ENCODE peak calls at places on chromosomes 1 and 21, in seven cellular contexts. One of them, this sample, is unnamed.
A peak's percentile ranks its signal among the peaks of the same experiment; 100 is the strongest.

GRCh38 chr1:160800645-160801408 is 4.9 kb downstream of the LY9 start:
- DNase-seq in PC-3: no peak
- DNase-seq in right lobe of liver: no peak
- DNase-seq in heart right ventricle: no peak
- DNase-seq in psoas muscle: no peak
- DNase-seq in sigmoid colon: no peak
- DNase-seq in K562: no peak
- DNase-seq in this sample: no peak

GRCh38 chr1:229759037-229759435 is 133.0 kb downstream of the URB2 start:
- DNase-seq in PC-3: peak; percentile 44
- DNase-seq in right lobe of liver: no peak
- DNase-seq in heart right ventricle: no peak
- DNase-seq in psoas muscle: no peak
- DNase-seq in sigmoid colon: no peak
- DNase-seq in K562: no peak
- DNase-seq in this sample: no peak

GRCh38 chr1:105779727-105780126 is 1276.7 kb upstream of the PRMT6 start:
- DNase-seq in PC-3: no peak
- DNase-seq in right lobe of liver: no peak
- DNase-seq in heart right ventricle: no peak
- DNase-seq in psoas muscle: no peak
- DNase-seq in sigmoid colon: no peak
- DNase-seq in K562: no peak
- DNase-seq in this sample: no peak

GRCh38 chr21:42118121-42118795 is 47.1 kb downstream of the UMODL1 start:
- DNase-seq in PC-3: no peak
- DNase-seq in right lobe of liver: no peak
- DNase-seq in heart right ventricle: no peak
- DNase-seq in psoas muscle: peak; percentile 21
- DNase-seq in sigmoid colon: no peak
- DNase-seq in K562: no peak
- DNase-seq in this sample: no peak

GRCh38 chr1:44246806-44247205 is 33.5 kb downstream of the DMAP1 start:
- DNase-seq in PC-3: no peak
- DNase-seq in right lobe of liver: no peak
- DNase-seq in heart right ventricle: no peak
- DNase-seq in psoas muscle: no peak
- DNase-seq in sigmoid colon: no peak
- DNase-seq in K562: no peak
- DNase-seq in this sample: no peak

GRCh38 chr1:58156124-58156468 is 390.4 kb downstream of the OMA1 start:
- DNase-seq in PC-3: no peak
- DNase-seq in right lobe of liver: no peak
- DNase-seq in heart right ventricle: no peak
- DNase-seq in psoas muscle: no peak
- DNase-seq in sigmoid colon: no peak
- DNase-seq in K562: no peak
- DNase-seq in this sample: no peak

GRCh38 chr1:57188169-57188568 is 222.4 kb upstream of the C8B start:
- DNase-seq in PC-3: no peak
- DNase-seq in right lobe of liver: no peak
- DNase-seq in heart right ventricle: no peak
- DNase-seq in psoas muscle: no peak
- DNase-seq in sigmoid colon: no peak
- DNase-seq in K562: no peak
- DNase-seq in this sample: no peak

GRCh38 chr21:44078411-44078981 is 28.7 kb upstream of the PWP2 start:
- DNase-seq in PC-3: no peak
- DNase-seq in right lobe of liver: no peak
- DNase-seq in heart right ventricle: no peak
- DNase-seq in psoas muscle: no peak
- DNase-seq in sigmoid colon: no peak
- DNase-seq in K562: no peak
- DNase-seq in this sample: no peak

GRCh38 chr1:189311915-189312314 is 1165.7 kb downstream of the BRINP3 start:
- DNase-seq in PC-3: no peak
- DNase-seq in right lobe of liver: no peak
- DNase-seq in heart right ventricle: no peak
- DNase-seq in psoas muscle: no peak
- DNase-seq in sigmoid colon: no peak
- DNase-seq in K562: no peak
- DNase-seq in this sample: no peak

GRCh38 chr1:24443241-24443656 is 27.6 kb downstream of the NIPAL3 start:
- DNase-seq in PC-3: no peak
- DNase-seq in right lobe of liver: no peak
- DNase-seq in heart right ventricle: no peak
- DNase-seq in psoas muscle: no peak
- DNase-seq in sigmoid colon: no peak
- DNase-seq in K562: no peak
- DNase-seq in this sample: no peak

GRCh38 chr1:109655624-109656519 is at the start of gene GSTM4:
- DNase-seq in PC-3: peak; percentile 57
- DNase-seq in right lobe of liver: peak; percentile 90
- DNase-seq in heart right ventricle: peak; percentile 88
- DNase-seq in psoas muscle: peak; percentile 95
- DNase-seq in sigmoid colon: peak; percentile 95
- DNase-seq in K562: peak; percentile 94
- DNase-seq in this sample: no peak

GRCh38 chr1:214403431-214403830 is 122.5 kb downstream of the SMYD2 start:
- DNase-seq in PC-3: no peak
- DNase-seq in right lobe of liver: no peak
- DNase-seq in heart right ventricle: no peak
- DNase-seq in psoas muscle: no peak
- DNase-seq in sigmoid colon: no peak
- DNase-seq in K562: no peak
- DNase-seq in this sample: no peak

GRCh38 chr1:161702250-161702649 is 4.8 kb upstream of the FCRLA start:
- DNase-seq in PC-3: peak; percentile 25
- DNase-seq in right lobe of liver: no peak
- DNase-seq in heart right ventricle: no peak
- DNase-seq in psoas muscle: no peak
- DNase-seq in sigmoid colon: no peak
- DNase-seq in K562: no peak
- DNase-seq in this sample: no peak

GRCh38 chr1:220045356-220046051 is 801 bp downstream of the EPRS1 start:
- DNase-seq in PC-3: peak; percentile 54
- DNase-seq in right lobe of liver: no peak
- DNase-seq in heart right ventricle: no peak
- DNase-seq in psoas muscle: no peak
- DNase-seq in sigmoid colon: no peak
- DNase-seq in K562: peak; percentile 29
- DNase-seq in this sample: no peak

GRCh38 chr1:247337250-247337746 is 5.6 kb upstream of the ZNF496 start:
- DNase-seq in PC-3: peak; percentile 79
- DNase-seq in right lobe of liver: no peak
- DNase-seq in heart right ventricle: peak; percentile 42
- DNase-seq in psoas muscle: no peak
- DNase-seq in sigmoid colon: no peak
- DNase-seq in K562: no peak
- DNase-seq in this sample: no peak

GRCh38 chr1:243487649-243488227 is 231.9 kb downstream of the SDCCAG8 start:
- DNase-seq in PC-3: peak; percentile 91
- DNase-seq in right lobe of liver: no peak
- DNase-seq in heart right ventricle: no peak
- DNase-seq in psoas muscle: no peak
- DNase-seq in sigmoid colon: peak; percentile 61
- DNase-seq in K562: peak; percentile 93
- DNase-seq in this sample: peak; percentile 20

GRCh38 chr1:43448955-43449707 is 4.6 kb downstream of the HYI start:
- DNase-seq in PC-3: no peak
- DNase-seq in right lobe of liver: peak; percentile 44
- DNase-seq in heart right ventricle: no peak
- DNase-seq in psoas muscle: peak; percentile 35
- DNase-seq in sigmoid colon: peak; percentile 54
- DNase-seq in K562: no peak
- DNase-seq in this sample: no peak

GRCh38 chr1:6427445-6428390 is 3.1 kb downstream of the ESPN start:
- DNase-seq in PC-3: peak; percentile 62
- DNase-seq in right lobe of liver: no peak
- DNase-seq in heart right ventricle: no peak
- DNase-seq in psoas muscle: no peak
- DNase-seq in sigmoid colon: no peak
- DNase-seq in K562: no peak
- DNase-seq in this sample: no peak

GRCh38 chr1:91876040-91876470 is 9.9 kb downstream of the TGFBR3 start:
- DNase-seq in PC-3: no peak
- DNase-seq in right lobe of liver: no peak
- DNase-seq in heart right ventricle: no peak
- DNase-seq in psoas muscle: no peak
- DNase-seq in sigmoid colon: no peak
- DNase-seq in K562: no peak
- DNase-seq in this sample: no peak

GRCh38 chr1:54883349-54884102 is 3.5 kb downstream of the DHCR24 start:
- DNase-seq in PC-3: no peak
- DNase-seq in right lobe of liver: peak; percentile 73
- DNase-seq in heart right ventricle: no peak
- DNase-seq in psoas muscle: peak; percentile 60
- DNase-seq in sigmoid colon: no peak
- DNase-seq in K562: no peak
- DNase-seq in this sample: no peak

GRCh38 chr1:10402729-10403274 is 3.9 kb downstream of the PGD start:
- DNase-seq in PC-3: no peak
- DNase-seq in right lobe of liver: no peak
- DNase-seq in heart right ventricle: no peak
- DNase-seq in psoas muscle: no peak
- DNase-seq in sigmoid colon: no peak
- DNase-seq in K562: no peak
- DNase-seq in this sample: no peak

GRCh38 chr1:8398677-8399076 is 80.8 kb downstream of the SLC45A1 start:
- DNase-seq in PC-3: no peak
- DNase-seq in right lobe of liver: no peak
- DNase-seq in heart right ventricle: no peak
- DNase-seq in psoas muscle: no peak
- DNase-seq in sigmoid colon: no peak
- DNase-seq in K562: no peak
- DNase-seq in this sample: no peak
- TF ChIP-seq CTCF in PC-3: peak; percentile 45
- TF ChIP-seq CTCF in right lobe of liver: no peak
- TF ChIP-seq CTCF in heart right ventricle: no peak
- TF ChIP-seq CTCF in psoas muscle: no peak
- TF ChIP-seq CTCF in sigmoid colon: no peak
- TF ChIP-seq CTCF in K562: peak; percentile 27
- TF ChIP-seq CTCF in this sample: peak; percentile 8

GRCh38 chr1:15424146-15424667 is 14.0 kb upstream of the CTRC start:
- DNase-seq in PC-3: no peak
- DNase-seq in right lobe of liver: peak; percentile 47
- DNase-seq in heart right ventricle: no peak
- DNase-seq in psoas muscle: peak; percentile 22
- DNase-seq in sigmoid colon: no peak
- DNase-seq in K562: peak; percentile 83
- DNase-seq in this sample: no peak
- H3K4me1 ChIP-seq in PC-3: peaks cover 24% of the 10 kb centered on the region
- H3K4me1 ChIP-seq in right lobe of liver: peaks cover 8% of the 10 kb centered on the region
- H3K4me1 ChIP-seq in heart right ventricle: peaks cover 15% of the 10 kb centered on the region
- H3K4me1 ChIP-seq in psoas muscle: no peaks in the 10 kb centered on the region
- H3K4me1 ChIP-seq in sigmoid colon: peaks cover 51% of the 10 kb centered on the region
- H3K4me1 ChIP-seq in K562: peaks cover 62% of the 10 kb centered on the region
- H3K4me1 ChIP-seq in this sample: peaks cover 11% of the 10 kb centered on the region

GRCh38 chr1:237681210-237681609 is 209.5 kb downstream of the ZP4 start:
- DNase-seq in PC-3: no peak
- DNase-seq in right lobe of liver: no peak
- DNase-seq in heart right ventricle: no peak
- DNase-seq in psoas muscle: no peak
- DNase-seq in sigmoid colon: no peak
- DNase-seq in K562: no peak
- DNase-seq in this sample: no peak

GRCh38 chr1:237672748-237673147 is 218.0 kb downstream of the ZP4 start:
- DNase-seq in PC-3: peak; percentile 21
- DNase-seq in right lobe of liver: no peak
- DNase-seq in heart right ventricle: no peak
- DNase-seq in psoas muscle: no peak
- DNase-seq in sigmoid colon: no peak
- DNase-seq in K562: no peak
- DNase-seq in this sample: no peak

GRCh38 chr1:237679687-237680086 is 211.0 kb downstream of the ZP4 start:
- DNase-seq in PC-3: no peak
- DNase-seq in right lobe of liver: no peak
- DNase-seq in heart right ventricle: no peak
- DNase-seq in psoas muscle: no peak
- DNase-seq in sigmoid colon: no peak
- DNase-seq in K562: no peak
- DNase-seq in this sample: no peak

DNA sequence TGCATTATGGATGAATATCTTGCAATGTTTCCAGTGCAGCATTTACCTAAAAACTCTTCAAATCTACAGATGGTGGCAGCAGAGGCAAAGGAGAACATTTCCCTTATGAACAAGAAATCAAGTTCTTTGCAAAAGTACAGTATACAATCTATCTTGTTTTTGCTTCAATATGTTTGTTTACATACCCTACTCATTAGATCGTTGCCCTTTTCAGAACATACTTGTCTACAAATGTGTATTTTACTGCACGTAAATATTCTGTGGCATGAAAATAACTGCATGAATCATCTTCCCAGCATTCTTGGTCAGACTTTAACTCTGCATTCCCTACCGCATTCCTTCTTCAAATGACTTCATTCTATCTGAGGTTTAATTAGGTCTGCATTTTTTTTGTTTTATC is 212.7 kb downstream of the ZP4 start:
- DNase-seq in PC-3: peak; percentile 34
- DNase-seq in right lobe of liver: no peak
- DNase-seq in heart right ventricle: no peak
- DNase-seq in psoas muscle: no peak
- DNase-seq in sigmoid colon: no peak
- DNase-seq in K562: no peak
- DNase-seq in this sample: peak; percentile 49
- TF ChIP-seq CTCF in PC-3: peak; percentile 36
- TF ChIP-seq CTCF in right lobe of liver: peak; percentile 51
- TF ChIP-seq CTCF in heart right ventricle: no peak
- TF ChIP-seq CTCF in psoas muscle: no peak
- TF ChIP-seq CTCF in sigmoid colon: peak; percentile 19
- TF ChIP-seq CTCF in K562: no peak
- TF ChIP-seq CTCF in this sample: no peak

DNA sequence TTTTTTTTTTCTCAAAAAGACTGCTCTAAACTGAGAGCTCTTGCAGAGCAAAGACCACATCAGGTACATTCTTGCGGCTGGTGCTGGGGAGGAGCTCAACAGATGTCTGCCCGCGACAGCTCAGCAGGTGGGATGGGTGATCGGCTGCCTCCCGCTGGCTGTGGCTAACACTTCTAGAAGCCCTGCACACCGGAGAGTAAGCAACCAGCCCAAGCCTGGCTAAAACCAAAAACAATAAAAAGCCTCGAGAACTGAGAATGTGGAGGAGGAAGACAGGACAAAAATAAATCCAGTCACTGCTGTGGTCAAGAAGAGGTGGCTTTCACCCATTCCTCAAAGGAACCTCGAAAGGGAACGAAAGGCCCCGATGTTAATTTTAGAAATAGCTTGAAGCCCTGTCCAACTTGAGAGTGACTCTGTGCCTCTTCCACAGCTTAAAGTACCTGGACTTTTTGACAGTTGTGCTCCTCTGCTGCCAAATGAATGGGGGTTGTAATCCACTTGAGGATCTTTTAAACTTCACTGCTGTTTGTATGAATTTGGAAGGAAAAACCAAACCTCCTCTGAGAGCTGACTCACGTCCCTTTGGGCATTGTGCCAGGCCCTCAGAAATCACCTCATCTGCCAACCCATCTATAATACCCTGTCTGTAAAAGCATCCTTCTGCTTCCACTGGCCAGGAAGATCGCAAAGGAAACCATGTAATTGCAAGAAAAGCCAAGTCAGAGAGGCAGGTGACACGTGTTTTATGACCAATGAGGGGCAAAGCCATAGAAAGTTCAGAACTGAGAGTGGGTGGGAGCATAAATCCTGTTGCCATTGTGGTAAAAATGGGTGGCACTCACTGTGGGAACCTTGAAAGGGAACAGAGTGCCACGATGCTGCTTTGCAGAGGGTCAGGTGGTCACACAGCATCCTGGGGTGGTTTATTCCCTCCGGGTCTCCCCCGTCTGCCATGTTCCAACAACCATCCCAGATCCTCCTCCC is 78.5 kb downstream of the KCNN3 start:
- DNase-seq in PC-3: peak; percentile 68
- DNase-seq in right lobe of liver: no peak
- DNase-seq in heart right ventricle: peak; percentile 38
- DNase-seq in psoas muscle: peak; percentile 60
- DNase-seq in sigmoid colon: no peak
- DNase-seq in K562: no peak
- DNase-seq in this sample: peak; percentile 54
- H3K4me1 ChIP-seq in PC-3: peaks cover 9% of the 10 kb centered on the region
- H3K4me1 ChIP-seq in right lobe of liver: no peaks in the 10 kb centered on the region
- H3K4me1 ChIP-seq in heart right ventricle: peaks cover 13% of the 10 kb centered on the region
- H3K4me1 ChIP-seq in psoas muscle: peaks cover 13% of the 10 kb centered on the region
- H3K4me1 ChIP-seq in sigmoid colon: peaks cover 10% of the 10 kb centered on the region
- H3K4me1 ChIP-seq in K562: no peaks in the 10 kb centered on the region
- H3K4me1 ChIP-seq in this sample: peaks cover 5% of the 10 kb centered on the region